ENCODE peak calls at places on chromosomes 1 and 21, in five cellular contexts. One of them, this sample, is unnamed.

GRCh38 chr1:212916395-212917133 is 33.8 kb upstream of the VASH2 start:
- DNase-seq in OCI-M1: peak; percentile 17
- DNase-seq in KG1: no peak
- DNase-seq in tibial nerve: no peak
- DNase-seq in foreskin fibroblast: peak; percentile 5
- DNase-seq in this sample: peak; percentile 48

GRCh38 chr1:228073061-228073869 is 9.2 kb upstream of the ARF1 start:
- DNase-seq in KG1: no peak
- DNase-seq in OCI-M1: no peak
- DNase-seq in tibial nerve: no peak
- DNase-seq in foreskin fibroblast: no peak
- DNase-seq in this sample: no peak

GRCh38 chr1:107575226-107575625 is 389.8 kb downstream of the VAV3 start:
- DNase-seq in OCI-M1: no peak
- DNase-seq in foreskin fibroblast: no peak
- DNase-seq in tibial nerve: no peak
- DNase-seq in KG1: no peak
- DNase-seq in this sample: no peak

GRCh38 chr1:100860397-100860991 is 34.1 kb downstream of the EXTL2 start:
- DNase-seq in KG1: no peak
- DNase-seq in foreskin fibroblast: peak; percentile 61
- DNase-seq in OCI-M1: peak; percentile 28
- DNase-seq in tibial nerve: no peak
- DNase-seq in this sample: peak; percentile 9

GRCh38 chr1:58316141-58316540 is 230.4 kb downstream of the OMA1 start:
- DNase-seq in foreskin fibroblast: no peak
- DNase-seq in KG1: no peak
- DNase-seq in tibial nerve: no peak
- DNase-seq in OCI-M1: no peak
- DNase-seq in this sample: no peak

GRCh38 chr1:228095938-228096337 is 7.2 kb downstream of the C1orf35 start:
- DNase-seq in OCI-M1: no peak
- DNase-seq in tibial nerve: no peak
- DNase-seq in foreskin fibroblast: no peak
- DNase-seq in KG1: no peak
- DNase-seq in this sample: no peak

GRCh38 chr1:206892351-206892984 is 4.8 kb upstream of the IL24 start:
- DNase-seq in OCI-M1: no peak
- DNase-seq in tibial nerve: no peak
- DNase-seq in KG1: no peak
- DNase-seq in foreskin fibroblast: peak; percentile 66
- DNase-seq in this sample: no peak

GRCh38 chr1:246506785-246507639 is at the start of gene SMYD3:
- DNase-seq in tibial nerve: peak; percentile 11
- DNase-seq in OCI-M1: peak; percentile 85
- DNase-seq in foreskin fibroblast: peak; percentile 75
- DNase-seq in KG1: peak; percentile 61
- DNase-seq in this sample: peak; percentile 99

GRCh38 chr21:16568661-16569060 is 838.9 kb downstream of the USP25 start:
- DNase-seq in foreskin fibroblast: no peak
- DNase-seq in KG1: no peak
- DNase-seq in OCI-M1: no peak
- DNase-seq in tibial nerve: no peak
- DNase-seq in this sample: no peak

GRCh38 chr1:157090771-157091170 is 8.8 kb downstream of the ETV3L start:
- DNase-seq in foreskin fibroblast: no peak
- DNase-seq in tibial nerve: no peak
- DNase-seq in OCI-M1: no peak
- DNase-seq in KG1: no peak
- DNase-seq in this sample: no peak

GRCh38 chr1:9263984-9264929 is 28.4 kb upstream of the SPSB1 start:
- DNase-seq in KG1: no peak
- DNase-seq in OCI-M1: no peak
- DNase-seq in foreskin fibroblast: no peak
- DNase-seq in tibial nerve: no peak
- DNase-seq in this sample: no peak

GRCh38 chr1:111879086-111879485 is 110.4 kb downstream of the KCND3 start:
- DNase-seq in KG1: no peak
- DNase-seq in foreskin fibroblast: no peak
- DNase-seq in tibial nerve: no peak
- DNase-seq in OCI-M1: no peak
- DNase-seq in this sample: no peak

GRCh38 chr1:25021586-25022215 is 91.6 kb upstream of the RUNX3 start:
- DNase-seq in KG1: peak; percentile 69
- DNase-seq in OCI-M1: peak; percentile 48
- DNase-seq in tibial nerve: no peak
- DNase-seq in foreskin fibroblast: no peak
- DNase-seq in this sample: no peak

GRCh38 chr1:110672001-110672752 is 2.6 kb downstream of the KCNA3 start:
- DNase-seq in tibial nerve: no peak
- DNase-seq in foreskin fibroblast: peak; percentile 71
- DNase-seq in OCI-M1: no peak
- DNase-seq in KG1: no peak
- DNase-seq in this sample: peak; percentile 25

GRCh38 chr1:204410764-204411450 is 710 bp downstream of the PPP1R15B start:
- DNase-seq in KG1: peak; percentile 28
- DNase-seq in tibial nerve: peak; percentile 35
- DNase-seq in OCI-M1: peak; percentile 66
- DNase-seq in foreskin fibroblast: peak; percentile 31
- DNase-seq in this sample: peak; percentile 43

GRCh38 chr1:37035828-37036666 is 1.7 kb upstream of the GRIK3 start:
- DNase-seq in tibial nerve: no peak
- DNase-seq in KG1: no peak
- DNase-seq in foreskin fibroblast: no peak
- DNase-seq in OCI-M1: peak; percentile 61
- DNase-seq in this sample: no peak